ENCODE peak calls at places on chromosomes 11 and 22, in five cellular contexts. V is cardiac muscle cell, P is right lobe of liver, U is fibroblast of mammary gland, Q is lung. T is an unnamed sample.

GRCh38 chr11:116727990-116728389 is 44.8 kb downstream of the BUD13 start:
- DNase-seq in P (no peak), U (no peak), Q (no peak), V (no peak), T (no peak)

GRCh38 chr22:29147241-29147919 is 58.3 kb upstream of the EMID1 start:
- DNase-seq in V (no peak), P (no peak), Q (no peak), U (no peak), T (no peak)

GRCh38 chr11:107593941-107594340 is 3.0 kb downstream of the ELMOD1 start:
- DNase-seq in P (no peak), V (peak; percentile 20), Q (no peak), U (no peak), T (no peak)

GRCh38 chr22:34841321-34841901 is 224.5 kb upstream of the ISX start:
- DNase-seq in U (no peak), Q (no peak), V (peak; percentile 81), P (no peak), T (no peak)

GRCh38 chr11:68036717-68037239 is 2.0 kb upstream of the TCIRG1 start:
- DNase-seq in U (no peak), P (peak; percentile 87), Q (peak; percentile 76), V (no peak), T (no peak)

GRCh38 chr11:61814958-61815789 is 1.6 kb downstream of the FADS1 start:
- DNase-seq in P (peak; percentile 98), U (peak; percentile 97), Q (peak; percentile 95), V (peak; percentile 99), T (peak; percentile 94)

GRCh38 chr11:116853461-116854073 is 16.1 kb upstream of the APOA1 start:
- DNase-seq in P (no peak), Q (no peak), V (no peak), U (peak; percentile 96), T (peak; percentile 99)

GRCh38 chr22:19719055-19719482 is 4.3 kb upstream of the GP1BB start:
- DNase-seq in P (no peak), V (peak; percentile 72), Q (no peak), U (no peak), T (no peak)

GRCh38 chr11:82009133-82009532 is 724.5 kb downstream of the FAM181B start:
- DNase-seq in Q (no peak), P (no peak), U (no peak), V (no peak), T (no peak)

GRCh38 chr11:67420147-67420645 is 4.7 kb downstream of the CARNS1 start:
- DNase-seq in Q (no peak), V (no peak), P (no peak), U (no peak), T (no peak)

GRCh38 chr22:29797351-29797750 is 30.2 kb downstream of the UQCR10 start:
- DNase-seq in P (no peak), U (no peak), Q (no peak), V (no peak), T (no peak)

GRCh38 chr11:6251120-6251733 is 8.4 kb upstream of the CCKBR start:
- DNase-seq in U (peak; percentile 68), P (no peak), V (peak; percentile 79), Q (peak; percentile 69), T (peak; percentile 65)

GRCh38 chr11:59802639-59803176 is 7.9 kb downstream of the MRPL16 start:
- DNase-seq in P (no peak), Q (no peak), U (peak; percentile 68), V (peak; percentile 55), T (peak; percentile 52)

GRCh38 chr11:88618716-88619462 is 281.4 kb upstream of the CTSC start:
- DNase-seq in V (no peak), U (no peak), P (no peak), Q (no peak), T (no peak)

GRCh38 chr11:110892741-110893285 is 180.6 kb upstream of the ARHGAP20 start:
- DNase-seq in V (no peak), P (no peak), Q (no peak), U (no peak), T (no peak)

GRCh38 chr22:40224702-40225101 is 47.0 kb downstream of the TNRC6B start:
- DNase-seq in U (peak; percentile 25), V (no peak), Q (no peak), P (no peak), T (no peak)

GRCh38 chr11:133663586-133663985 is 131.3 kb upstream of the OPCML start:
- DNase-seq in P (no peak), Q (no peak), U (no peak), V (no peak), T (no peak)

DNA sequence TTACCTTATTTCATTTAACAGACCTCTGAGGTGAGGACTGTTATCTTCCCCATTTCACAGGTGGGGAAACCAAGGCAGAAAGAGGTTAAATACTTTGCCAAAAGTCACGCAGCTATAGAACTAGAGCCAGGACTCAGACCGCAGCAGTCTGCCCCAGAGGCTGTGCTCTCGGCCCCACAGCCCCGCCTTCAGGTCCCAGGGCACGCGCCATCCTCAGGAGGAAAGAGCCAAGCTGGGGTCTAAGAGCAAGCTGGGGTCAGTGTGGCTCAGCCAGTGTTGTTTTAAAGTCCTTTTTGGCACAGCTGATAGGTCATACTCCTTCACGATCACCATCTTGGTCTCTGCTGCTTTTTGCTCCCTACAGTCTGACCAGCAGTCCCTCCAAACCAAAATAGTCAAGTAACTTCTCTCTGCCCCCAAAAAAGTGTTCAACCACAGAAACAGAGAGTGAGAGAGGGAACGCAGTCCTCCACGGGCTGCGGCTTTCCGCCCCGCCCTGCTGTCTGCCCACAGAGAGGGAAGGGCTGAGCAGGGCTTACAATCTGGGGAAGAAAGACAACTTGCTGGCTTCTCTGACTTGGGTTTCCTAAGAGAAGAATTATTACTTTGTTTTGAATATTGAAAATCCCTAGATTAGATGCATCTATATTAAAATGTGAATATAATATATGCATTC is 137.2 kb upstream of the OPCML start:
- DNase-seq in Q (no peak), U (no peak), V (no peak), P (no peak), T (no peak)
- TF ChIP-seq CTCF in Q (no peak), U (no peak), V (no peak), P (no peak), T (no peak)

GRCh38 chr22:32202539-32203180 is 2.2 kb downstream of the RFPL2 start:
- DNase-seq in P (peak; percentile 86), V (peak; percentile 78), U (peak; percentile 26), Q (peak; percentile 67), T (peak; percentile 44)
- TF ChIP-seq CTCF in P (peak; percentile 71), V (peak; percentile 42), U (peak; percentile 50), Q (peak; percentile 8), T (peak; percentile 79)

GRCh38 chr11:46987183-46987582 is 50.6 kb downstream of the CSTPP1 start:
- DNase-seq in U (no peak), V (no peak), P (no peak), Q (no peak), T (no peak)
- TF ChIP-seq CTCF in U (no peak), V (no peak), P (no peak), Q (no peak), T (no peak)

GRCh38 chr22:45651931-45652528 is 19.6 kb upstream of the ATXN10 start:
- DNase-seq in V (no peak), Q (no peak), P (no peak), U (no peak), T (no peak)

GRCh38 chr22:45656577-45656976 is 15.1 kb upstream of the ATXN10 start:
- DNase-seq in P (no peak), Q (no peak), V (no peak), U (no peak), T (no peak)

GRCh38 chr22:45657701-45658100 is 13.9 kb upstream of the ATXN10 start:
- DNase-seq in P (no peak), Q (no peak), V (no peak), U (no peak), T (no peak)
- TF ChIP-seq CTCF in P (no peak), Q (no peak), V (no peak), U (no peak), T (no peak)

DNA sequence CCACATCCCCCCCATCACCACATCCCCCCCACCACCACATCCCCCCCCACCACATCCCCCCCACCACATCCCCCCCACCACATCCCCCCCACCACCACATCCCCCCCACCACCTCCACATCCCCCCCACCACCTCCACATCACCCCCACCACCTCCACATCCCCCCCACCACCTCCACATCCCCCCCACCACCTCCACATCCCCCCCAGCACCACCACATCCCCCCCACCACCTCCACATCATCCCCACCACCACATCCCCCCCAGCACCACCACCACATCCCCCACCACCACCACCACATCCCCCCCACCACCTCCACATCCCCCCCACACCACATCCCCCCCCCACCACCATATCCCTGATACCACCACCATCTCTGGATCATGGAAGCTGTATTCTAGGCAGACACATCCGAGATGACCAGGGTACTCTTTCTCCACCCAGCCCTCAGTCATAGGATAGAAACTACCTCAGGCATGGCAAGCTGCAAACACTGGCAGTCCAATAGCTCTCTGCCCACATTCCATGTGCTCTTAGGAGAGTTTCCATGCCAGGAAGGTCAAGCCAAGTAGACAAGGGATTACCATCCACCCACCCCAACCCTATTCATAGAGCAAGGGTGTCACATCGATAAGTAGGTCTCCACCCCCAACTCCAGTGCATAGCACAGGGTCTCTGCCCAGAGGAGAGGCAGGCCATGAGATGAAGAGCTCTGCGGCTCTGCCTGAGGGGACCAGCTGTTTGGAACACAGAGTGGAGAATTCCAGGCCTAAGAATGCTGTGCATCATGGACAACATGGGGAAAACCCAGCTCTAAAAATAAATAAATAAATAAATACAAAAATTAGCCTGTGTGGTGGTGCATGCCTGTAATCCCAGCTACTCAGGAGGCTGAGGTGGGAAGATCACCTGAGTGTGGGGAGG is 33.0 kb upstream of the TEAD1 start:
- DNase-seq in V (no peak), Q (no peak), U (no peak), P (peak; percentile 60), T (no peak)
- TF ChIP-seq CTCF in V (no peak), Q (no peak), U (no peak), P (no peak), T (no peak)

DNA sequence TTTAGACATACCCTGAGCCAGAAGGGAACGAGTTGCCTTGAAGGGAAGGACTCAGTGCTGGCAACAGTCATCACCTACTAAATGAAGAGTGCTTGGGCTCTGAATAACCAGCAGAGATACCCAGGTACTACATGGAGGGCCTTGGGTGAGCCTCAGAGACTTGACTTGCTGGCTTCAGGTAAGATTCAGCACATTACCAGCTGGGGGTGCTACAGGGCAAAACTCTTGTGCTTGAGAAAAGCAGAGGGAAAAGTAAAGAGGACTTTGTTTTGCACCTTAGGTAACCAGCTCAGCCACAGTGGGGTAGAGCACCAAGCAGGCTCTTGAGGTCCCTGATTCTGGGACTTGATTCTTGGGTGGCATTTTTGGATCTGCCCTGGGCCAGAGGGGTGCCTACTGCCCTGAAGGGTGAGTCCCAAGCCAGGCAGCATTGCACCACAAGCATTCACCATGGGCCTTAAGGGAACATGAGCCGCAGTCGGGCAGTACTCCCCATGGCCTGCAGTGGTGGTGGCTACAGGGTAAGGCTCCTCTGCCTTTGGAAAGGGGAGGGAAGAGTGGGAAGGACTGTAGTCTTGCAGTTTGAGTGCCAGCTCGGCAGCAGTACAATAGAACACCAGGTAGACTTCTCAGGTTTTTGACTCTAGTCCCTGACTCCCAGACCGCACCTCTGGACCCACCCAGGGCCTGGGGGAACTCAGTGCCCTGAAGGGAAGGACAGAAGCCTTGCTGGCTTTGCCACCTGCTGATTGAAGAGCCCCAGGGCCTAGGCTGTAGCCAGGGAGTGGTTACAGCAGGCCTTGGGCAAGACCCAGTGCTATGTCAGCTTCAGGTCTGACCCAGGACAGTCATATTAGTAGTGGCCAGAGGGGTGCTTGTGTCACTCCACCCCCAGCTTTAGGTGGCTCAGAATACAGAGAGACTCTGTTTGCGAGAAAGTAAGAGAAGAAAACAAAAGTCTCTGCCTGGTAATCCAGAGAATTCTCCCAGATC is 22.7 kb upstream of the PLEKHA7 start:
- DNase-seq in V (peak; percentile 7), U (peak; percentile 5), P (no peak), Q (no peak), T (no peak)
- TF ChIP-seq CTCF in V (peak; percentile 8), U (peak; percentile 12), P (no peak), Q (no peak), T (no peak)